ENCODE peak calls at places on chromosomes 7 and 10, in ten cellular contexts. K, V, F, N, I, C, Q, L, R and Z are unnamed samples.

GRCh38 chr10:61332506-61332905 is 120.7 kb downstream of the TMEM26 start:
- DNase-seq in K (no peak), V (no peak), F (no peak), N (no peak), I (no peak), C (no peak), Q (no peak), L (no peak), R (no peak), Z (no peak)

GRCh38 chr7:35420657-35421056 is 166.8 kb upstream of the TBX20 start:
- DNase-seq in K (no peak), V (no peak), F (no peak), N (no peak), I (no peak), C (no peak), Q (no peak), L (no peak), R (no peak), Z (no peak)

GRCh38 chr10:129468187-129468586 is 1.1 kb downstream of the MGMT start:
- DNase-seq in K (no peak), V (no peak), F (no peak), N (no peak), I (no peak), C (no peak), Q (no peak), L (no peak), R (no peak), Z (no peak)

GRCh38 chr10:23362879-23363787 is 18.5 kb upstream of the C10orf67 start:
- DNase-seq in K (no peak), V (no peak), F (no peak), N (no peak), I (no peak), C (peak; percentile 72), Q (no peak), L (no peak), R (no peak), Z (no peak)

GRCh38 chr7:124945680-124946079 is 16.1 kb upstream of the POT1 start:
- DNase-seq in K (no peak), V (no peak), F (no peak), N (no peak), I (no peak), C (no peak), Q (no peak), L (no peak), R (no peak), Z (no peak)

GRCh38 chr7:25839084-25839769 is 312.8 kb upstream of the NFE2L3 start:
- DNase-seq in K (no peak), V (no peak), F (no peak), N (no peak), I (no peak), C (no peak), Q (no peak), L (no peak), R (no peak), Z (no peak)

GRCh38 chr10:6953131-6953834 is 373.2 kb upstream of the PRKCQ start:
- DNase-seq in K (no peak), V (no peak), F (no peak), N (no peak), I (peak; percentile 64), C (no peak), Q (no peak), L (no peak), R (peak; percentile 42), Z (no peak)

GRCh38 chr10:5692476-5693358 is 8.1 kb downstream of the TASOR2 start:
- DNase-seq in K (peak; percentile 31), V (peak; percentile 52), F (peak; percentile 44), N (no peak), I (peak; percentile 67), C (peak; percentile 87), Q (peak; percentile 14), L (peak; percentile 22), R (peak; percentile 27), Z (peak; percentile 50)

GRCh38 chr7:39633563-39634550 is 10.5 kb downstream of the RALA start:
- DNase-seq in K (peak; percentile 12), V (no peak), F (no peak), N (no peak), I (no peak), C (peak; percentile 45), Q (no peak), L (peak; percentile 68), R (no peak), Z (no peak)

GRCh38 chr7:138129551-138130165 is 53.4 kb downstream of the AKR1D1 start:
- DNase-seq in K (no peak), V (no peak), F (no peak), N (no peak), I (no peak), C (no peak), Q (no peak), L (no peak), R (no peak), Z (no peak)

GRCh38 chr10:45427305-45427955 is 53.4 kb downstream of the ALOX5 start:
- DNase-seq in K (no peak), V (peak; percentile 8), F (no peak), N (no peak), I (no peak), C (no peak), Q (no peak), L (no peak), R (no peak), Z (no peak)

GRCh38 chr7:101746311-101746710 is 71.1 kb upstream of the CUX1 start:
- DNase-seq in K (no peak), V (no peak), F (no peak), N (no peak), I (no peak), C (no peak), Q (no peak), L (no peak), R (no peak), Z (no peak)

GRCh38 chr7:44973610-44974401 is 5.0 kb downstream of the MYO1G start:
- DNase-seq in K (peak; percentile 32), V (peak; percentile 72), F (peak; percentile 59), N (no peak), I (peak; percentile 70), C (peak; percentile 70), Q (peak; percentile 37), L (no peak), R (no peak), Z (no peak)

GRCh38 chr7:120241973-120242372 is 31.0 kb upstream of the KCND2 start:
- DNase-seq in K (no peak), V (no peak), F (no peak), N (no peak), I (no peak), C (no peak), Q (no peak), L (no peak), R (no peak), Z (no peak)

GRCh38 chr10:86289577-86289868 is 77.1 kb downstream of the GRID1 start:
- DNase-seq in K (no peak), V (no peak), F (no peak), N (no peak), I (no peak), C (no peak), Q (no peak), L (no peak), R (no peak), Z (no peak)

GRCh38 chr10:17430647-17431355 is 23.6 kb downstream of the ST8SIA6 start:
- DNase-seq in K (peak; percentile 47), V (peak; percentile 80), F (peak; percentile 78), N (peak; percentile 81), I (peak; percentile 71), C (peak; percentile 70), Q (peak; percentile 86), L (peak; percentile 68), R (peak; percentile 72), Z (peak; percentile 78)

GRCh38 chr7:81604075-81604807 is 165.6 kb downstream of the HGF start:
- DNase-seq in K (no peak), V (no peak), F (no peak), N (peak; percentile 100), I (no peak), C (no peak), Q (peak; percentile 100), L (peak; percentile 98), R (no peak), Z (no peak)

GRCh38 chr10:86064931-86065662 is 301.5 kb downstream of the GRID1 start:
- DNase-seq in K (no peak), V (no peak), F (no peak), N (no peak), I (no peak), C (no peak), Q (no peak), L (no peak), R (no peak), Z (no peak)

GRCh38 chr10:6044060-6044459 is 18.1 kb downstream of the IL2RA start:
- DNase-seq in K (no peak), V (no peak), F (no peak), N (no peak), I (no peak), C (no peak), Q (no peak), L (no peak), R (no peak), Z (no peak)

GRCh38 chr7:93146465-93147127 is 1.6 kb downstream of the SAMD9L start:
- DNase-seq in K (no peak), V (peak; percentile 16), F (no peak), N (no peak), I (no peak), C (peak; percentile 19), Q (no peak), L (no peak), R (no peak), Z (no peak)

GRCh38 chr10:79088613-79089355 is 20.0 kb downstream of the ZMIZ1 start:
- DNase-seq in K (no peak), V (no peak), F (no peak), N (no peak), I (no peak), C (no peak), Q (no peak), L (no peak), R (no peak), Z (no peak)

GRCh38 chr7:148303295-148304013 is 287.1 kb upstream of the C7orf33 start:
- DNase-seq in K (no peak), V (peak; percentile 51), F (no peak), N (peak; percentile 48), I (peak; percentile 90), C (no peak), Q (peak; percentile 76), L (peak; percentile 8), R (peak; percentile 73), Z (peak; percentile 83)